ENCODE peak calls at places on chromosomes 13 and 19, in eight cellular contexts. P, R, Y, B, W, O, H and M are unnamed samples.

GRCh38 chr13:36158606-36159005 is 27.4 kb upstream of the DCLK1 start:
- DNase-seq in P (no peak), R (no peak), Y (no peak), B (no peak), W (no peak), O (peak; percentile 74), H (no peak), M (no peak)

GRCh38 chr13:35723820-35724219 is 247.3 kb upstream of the MAB21L1 start:
- DNase-seq in P (no peak), R (peak; percentile 32), Y (peak; percentile 46), B (no peak), W (no peak), O (peak; percentile 43), H (no peak), M (no peak)

GRCh38 chr13:31274345-31274870 is 74.6 kb downstream of the B3GLCT start:
- DNase-seq in P (no peak), R (no peak), Y (no peak), B (no peak), W (no peak), O (peak; percentile 80), H (no peak), M (no peak)

GRCh38 chr13:24741016-24741662 is 22.8 kb upstream of the RNF17 start:
- DNase-seq in P (no peak), R (peak; percentile 56), Y (no peak), B (no peak), W (no peak), O (no peak), H (no peak), M (no peak)

GRCh38 chr19:4229179-4229931 is at the start of gene EBI3:
- DNase-seq in P (no peak), R (peak; percentile 51), Y (peak; percentile 23), B (no peak), W (no peak), O (peak; percentile 46), H (no peak), M (no peak)

GRCh38 chr19:43457809-43458208 is 7.6 kb downstream of the LYPD3 start:
- DNase-seq in P (no peak), R (no peak), Y (no peak), B (no peak), W (no peak), O (no peak), H (no peak), M (no peak)

GRCh38 chr13:38582133-38582532 is 104.7 kb upstream of the FREM2 start:
- DNase-seq in P (peak; percentile 2), R (peak; percentile 59), Y (peak; percentile 24), B (no peak), W (no peak), O (peak; percentile 25), H (no peak), M (no peak)

GRCh38 chr13:94968040-94968756 is 255.9 kb upstream of the SOX21 start:
- DNase-seq in P (no peak), R (peak; percentile 74), Y (no peak), B (peak; percentile 31), W (no peak), O (no peak), H (no peak), M (no peak)

GRCh38 chr19:7863157-7863970 is 10.8 kb downstream of the PRR36 start:
- DNase-seq in P (no peak), R (peak; percentile 57), Y (no peak), B (no peak), W (no peak), O (no peak), H (no peak), M (no peak)

GRCh38 chr13:102250448-102250847 is 151.4 kb downstream of the FGF14 start:
- DNase-seq in P (no peak), R (no peak), Y (no peak), B (no peak), W (no peak), O (no peak), H (no peak), M (no peak)

GRCh38 chr13:80363890-80364503 is 23.1 kb upstream of the SPRY2 start:
- DNase-seq in P (no peak), R (peak; percentile 30), Y (no peak), B (no peak), W (no peak), O (no peak), H (no peak), M (no peak)

GRCh38 chr19:39397360-39398296 is 6.5 kb downstream of the MED29 start:
- DNase-seq in P (peak; percentile 94), R (peak; percentile 89), Y (peak; percentile 91), B (peak; percentile 81), W (peak; percentile 98), O (peak; percentile 37), H (peak; percentile 84), M (peak; percentile 81)

GRCh38 chr13:37442996-37443395 is 155.6 kb downstream of the POSTN start:
- DNase-seq in P (no peak), R (no peak), Y (no peak), B (no peak), W (no peak), O (no peak), H (no peak), M (no peak)
- H3K27ac ChIP-seq in P (no peak overlapping the region), R (no peak overlapping the region), Y (no peak overlapping the region), B (no peak overlapping the region), W (no peak overlapping the region), O (peak overlapping the region; percentile 57), H (no peak overlapping the region), M (no peak overlapping the region)

GRCh38 chr19:843180-843835 is 2.5 kb downstream of the PRTN3 start:
- DNase-seq in P (no peak), R (peak; percentile 51), Y (no peak), B (no peak), W (no peak), O (no peak), H (no peak), M (no peak)
- H3K27me3 ChIP-seq in P (peaks cover 19% of the 10 kb centered on the region), R (peaks cover 9% of the 10 kb centered on the region), Y (no peaks in the 10 kb centered on the region), B (peaks cover 23% of the 10 kb centered on the region), W (no peaks in the 10 kb centered on the region), O (peaks cover 22% of the 10 kb centered on the region), H (peaks cover 2% of the 10 kb centered on the region), M (peaks cover 14% of the 10 kb centered on the region)

GRCh38 chr13:114032121-114032799 is 58.4 kb upstream of the C13orf46 start:
- DNase-seq in P (no peak), R (peak; percentile 72), Y (no peak), B (no peak), W (no peak), O (peak; percentile 67), H (no peak), M (no peak)

GRCh38 chr13:114031631-114032030 is 57.8 kb upstream of the C13orf46 start:
- DNase-seq in P (no peak), R (no peak), Y (no peak), B (no peak), W (no peak), O (no peak), H (no peak), M (no peak)

GRCh38 chr13:114035186-114035582 is 61.3 kb upstream of the C13orf46 start:
- DNase-seq in P (no peak), R (no peak), Y (no peak), B (no peak), W (no peak), O (no peak), H (no peak), M (no peak)

GRCh38 chr13:114034481-114034891 is 60.6 kb upstream of the C13orf46 start:
- DNase-seq in P (no peak), R (no peak), Y (no peak), B (no peak), W (no peak), O (peak; percentile 57), H (no peak), M (no peak)

DNA sequence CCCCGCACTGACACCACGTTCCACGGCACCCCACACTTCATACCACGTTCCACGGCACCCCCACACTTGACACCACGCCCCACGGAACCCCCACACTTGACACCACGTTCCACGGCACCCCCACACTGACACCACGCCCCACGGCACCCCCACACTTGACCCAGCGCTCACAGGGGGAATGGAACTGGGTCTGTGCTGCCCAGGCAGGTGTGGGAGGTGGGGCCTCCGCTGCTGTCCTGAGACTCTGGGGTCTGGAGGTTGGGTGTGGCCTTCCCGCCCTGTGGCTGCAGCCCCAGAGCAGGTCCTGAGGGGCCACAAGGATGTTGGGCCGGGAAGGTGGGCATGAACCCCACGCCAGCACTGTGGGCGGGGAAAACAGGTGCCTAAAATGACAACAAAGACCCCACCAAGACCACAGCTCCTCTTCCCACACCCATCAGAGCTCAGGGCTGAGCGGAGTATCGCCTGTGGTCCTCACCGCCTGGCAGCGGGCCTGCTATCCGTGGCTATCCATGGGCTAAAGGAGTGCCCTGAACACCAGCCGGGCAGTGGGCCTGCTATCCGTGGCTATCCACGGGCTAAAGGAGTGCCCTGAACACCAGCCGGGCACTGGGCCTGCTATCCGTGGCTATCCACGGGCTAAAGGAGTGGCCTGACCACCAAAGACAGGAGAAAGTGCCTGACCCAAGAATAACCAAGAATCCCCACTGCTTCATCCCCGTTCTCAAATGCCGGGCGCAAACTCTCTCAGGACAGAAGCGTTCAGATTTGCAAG is 59.9 kb upstream of the C13orf46 start:
- DNase-seq in P (no peak), R (no peak), Y (no peak), B (no peak), W (no peak), O (no peak), H (no peak), M (no peak)
- H3K4me3 ChIP-seq in P (no peak overlapping the region), R (no peak overlapping the region), Y (no peak overlapping the region), B (peak overlapping the region; percentile 53), W (no peak overlapping the region), O (no peak overlapping the region), H (no peak overlapping the region), M (no peak overlapping the region)

GRCh38 chr13:98374750-98375149 is 197.7 kb upstream of the RNF113B start:
- DNase-seq in P (no peak), R (peak; percentile 15), Y (no peak), B (no peak), W (no peak), O (no peak), H (no peak), M (no peak)

GRCh38 chr13:98372886-98373285 is 195.8 kb upstream of the RNF113B start:
- DNase-seq in P (no peak), R (peak; percentile 60), Y (no peak), B (no peak), W (no peak), O (peak; percentile 59), H (no peak), M (no peak)

GRCh38 chr13:98370806-98371553 is 193.9 kb upstream of the RNF113B start:
- DNase-seq in P (no peak), R (no peak), Y (peak; percentile 53), B (no peak), W (no peak), O (peak; percentile 80), H (no peak), M (no peak)

GRCh38 chr13:98370261-98370660 is 193.2 kb upstream of the RNF113B start:
- DNase-seq in P (no peak), R (no peak), Y (no peak), B (no peak), W (no peak), O (no peak), H (no peak), M (no peak)

GRCh38 chr13:98371624-98372023 is 194.6 kb upstream of the RNF113B start:
- DNase-seq in P (no peak), R (no peak), Y (no peak), B (no peak), W (no peak), O (no peak), H (no peak), M (no peak)
- H3K27ac ChIP-seq in P (no peak overlapping the region), R (no peak overlapping the region), Y (no peak overlapping the region), B (no peak overlapping the region), W (no peak overlapping the region), O (peak overlapping the region; percentile 57), H (no peak overlapping the region), M (no peak overlapping the region)

GRCh38 chr13:26838821-26839220 is 78.2 kb upstream of the GPR12 start:
- DNase-seq in P (no peak), R (no peak), Y (no peak), B (no peak), W (no peak), O (no peak), H (no peak), M (no peak)
- H3K27me3 ChIP-seq in P (peaks cover 3% of the 10 kb centered on the region), R (no peaks in the 10 kb centered on the region), Y (no peaks in the 10 kb centered on the region), B (no peaks in the 10 kb centered on the region), W (peaks cover 4% of the 10 kb centered on the region), O (no peaks in the 10 kb centered on the region), H (no peaks in the 10 kb centered on the region), M (no peaks in the 10 kb centered on the region)

GRCh38 chr13:48560657-48561337 is 27.9 kb upstream of the RCBTB2 start:
- DNase-seq in P (no peak), R (no peak), Y (no peak), B (no peak), W (no peak), O (no peak), H (no peak), M (no peak)
- H3K4me3 ChIP-seq in P (no peak overlapping the region), R (no peak overlapping the region), Y (no peak overlapping the region), B (no peak overlapping the region), W (no peak overlapping the region), O (no peak overlapping the region), H (peak overlapping the region; percentile 81), M (no peak overlapping the region)